ENCODE peak calls at places on chromosome 15, in five cellular contexts. S, K, J, U and D are unnamed samples.

GRCh38 chr15:99452728-99453643 is 112.8 kb upstream of the MEF2A start:
- DNase-seq in K (no peak), U (peak), S (no peak), J (peak), D (no peak)

GRCh38 chr15:92806763-92807162 is 93.4 kb upstream of the CHD2 start:
- DNase-seq in K (no peak), J (no peak), U (no peak), S (no peak), D (no peak)

GRCh38 chr15:97881568-97881967 is 78.9 kb upstream of the ARRDC4 start:
- DNase-seq in S (no peak), K (no peak), J (no peak), U (no peak), D (peak)

GRCh38 chr15:90239371-90239770 is 5.4 kb downstream of the GDPGP1 start:
- DNase-seq in J (no peak), K (no peak), S (no peak), U (no peak), D (no peak)

GRCh38 chr15:78422571-78423340 is 15.3 kb upstream of the IREB2 start:
- DNase-seq in S (peak), K (peak), J (peak), U (peak), D (peak)

GRCh38 chr15:85010472-85011209 is 29.0 kb downstream of the PDE8A start:
- DNase-seq in J (no peak), K (no peak), S (peak), U (peak), D (no peak)

GRCh38 chr15:84826369-84826823 is 9.2 kb downstream of the ALPK3 start:
- DNase-seq in J (no peak), K (no peak), U (no peak), S (peak), D (peak)

GRCh38 chr15:98943609-98944111 is 63.9 kb downstream of the PGPEP1L start:
- DNase-seq in K (no peak), S (peak), U (peak), J (peak), D (no peak)

GRCh38 chr15:42016971-42017370 is 3.9 kb downstream of the PLA2G4E start:
- DNase-seq in K (no peak), U (no peak), S (no peak), J (no peak), D (no peak)

DNA sequence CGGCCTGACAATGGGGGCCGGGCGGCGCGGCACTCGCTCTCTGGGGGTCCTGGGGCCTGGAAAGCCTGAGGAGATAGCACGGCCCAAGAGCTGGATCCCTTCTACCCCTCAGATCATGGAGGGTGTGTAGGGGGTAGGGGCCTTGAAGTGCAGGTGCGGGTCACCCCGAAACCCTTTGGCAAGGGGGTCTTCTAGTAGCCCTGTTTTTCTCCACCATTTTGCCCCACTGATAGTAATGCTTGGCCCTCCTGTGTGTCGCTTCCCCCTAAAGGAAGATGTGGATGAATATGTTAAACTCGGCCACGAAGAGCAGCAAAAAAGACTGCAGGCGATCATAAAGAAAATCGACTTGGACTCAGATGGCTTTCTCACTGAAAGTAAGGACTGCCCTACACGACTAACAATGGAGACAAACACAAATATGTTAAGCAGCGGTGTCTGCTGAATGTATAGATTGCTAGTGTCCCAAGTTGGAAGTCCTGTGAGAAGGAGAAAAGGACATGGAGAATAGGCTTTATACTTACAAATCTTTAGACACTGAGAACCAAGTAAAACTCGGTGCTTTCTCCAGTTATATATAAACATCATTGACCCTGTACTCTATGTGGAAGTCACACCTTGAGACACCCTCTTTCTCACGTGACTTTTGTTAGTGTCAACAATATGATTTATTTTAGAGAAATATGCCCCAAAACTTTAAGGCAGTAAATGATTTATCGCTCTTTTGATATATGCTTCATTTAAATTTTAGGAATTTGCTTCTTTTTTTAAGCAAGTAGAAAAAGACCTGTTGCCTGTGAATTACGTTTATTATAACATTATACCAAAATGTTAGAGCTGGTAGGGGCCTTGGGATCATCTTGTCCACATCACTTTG is 779 bp downstream of the RCN2 start:
- DNase-seq in J (peak), K (no peak), S (peak), U (peak), D (no peak)
- H3K23ac ChIP-seq in J (peak), K (peak), S (no peak), U (peak), D (no peak)

GRCh38 chr15:64030123-64030522 is 16.2 kb downstream of the DAPK2 start:
- DNase-seq in S (no peak), K (no peak), J (no peak), U (no peak), D (no peak)
- H3K18ac ChIP-seq in S (no peak), K (no peak), J (no peak), U (no peak), D (no peak)

GRCh38 chr15:73994912-73995622 is 551 bp downstream of the PML start:
- DNase-seq in J (no peak), U (peak), S (peak), K (no peak), D (no peak)
- H3K23ac ChIP-seq in J (peak), U (peak), S (peak), K (peak), D (no peak)

GRCh38 chr15:69469467-69470191 is 17.0 kb downstream of the RPLP1 start:
- DNase-seq in S (no peak), K (no peak), U (peak), J (peak), D (no peak)
- H3K18ac ChIP-seq in S (no peak), K (peak), U (no peak), J (no peak), D (no peak)

DNA sequence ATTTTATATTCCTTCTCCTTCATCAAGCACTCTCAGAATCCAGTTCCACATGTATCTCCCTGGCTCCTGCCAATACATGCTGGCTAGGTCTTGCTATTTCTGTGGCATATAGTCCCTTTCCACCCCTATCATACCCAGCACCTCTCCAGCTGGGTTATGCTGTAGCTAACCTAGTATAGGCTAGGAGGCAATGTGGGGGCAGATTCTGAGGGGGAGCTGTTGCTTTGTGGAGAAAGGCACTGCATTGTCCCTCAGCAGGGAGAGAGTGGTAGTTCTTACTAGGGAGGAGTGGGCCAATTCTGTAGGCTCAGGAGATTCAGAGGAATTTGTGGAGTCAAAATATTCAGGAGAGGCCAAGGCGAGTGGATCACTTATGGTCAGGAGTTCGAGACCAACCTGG is 39.4 kb upstream of the UBL7 start:
- DNase-seq in S (peak), J (no peak), U (no peak), K (no peak), D (peak)
- H3K23ac ChIP-seq in S (no peak), J (no peak), U (no peak), K (no peak), D (no peak)

GRCh38 chr15:51737538-51738305 is at the start of gene LYSMD2:
- DNase-seq in J (peak), K (peak), U (peak), S (peak), D (peak)
- H3K18ac ChIP-seq in J (no peak), K (peak), U (peak), S (peak), D (peak)

GRCh38 chr15:40915106-40915661 is 14.0 kb upstream of the DLL4 start:
- DNase-seq in S (no peak), J (no peak), K (no peak), U (no peak), D (no peak)

GRCh38 chr15:40912478-40912877 is 16.7 kb upstream of the DLL4 start:
- DNase-seq in K (no peak), J (no peak), U (no peak), S (no peak), D (no peak)

GRCh38 chr15:40914486-40914885 is 14.7 kb upstream of the DLL4 start:
- DNase-seq in U (no peak), S (peak), J (no peak), K (no peak), D (peak)

GRCh38 chr15:40915679-40916078 is 13.5 kb upstream of the DLL4 start:
- DNase-seq in K (no peak), S (no peak), U (no peak), J (no peak), D (no peak)

GRCh38 chr15:40914013-40914412 is 15.1 kb upstream of the DLL4 start:
- DNase-seq in U (no peak), J (no peak), S (no peak), K (no peak), D (no peak)
- H3K23ac ChIP-seq in U (peak), J (no peak), S (no peak), K (peak), D (no peak)

DNA sequence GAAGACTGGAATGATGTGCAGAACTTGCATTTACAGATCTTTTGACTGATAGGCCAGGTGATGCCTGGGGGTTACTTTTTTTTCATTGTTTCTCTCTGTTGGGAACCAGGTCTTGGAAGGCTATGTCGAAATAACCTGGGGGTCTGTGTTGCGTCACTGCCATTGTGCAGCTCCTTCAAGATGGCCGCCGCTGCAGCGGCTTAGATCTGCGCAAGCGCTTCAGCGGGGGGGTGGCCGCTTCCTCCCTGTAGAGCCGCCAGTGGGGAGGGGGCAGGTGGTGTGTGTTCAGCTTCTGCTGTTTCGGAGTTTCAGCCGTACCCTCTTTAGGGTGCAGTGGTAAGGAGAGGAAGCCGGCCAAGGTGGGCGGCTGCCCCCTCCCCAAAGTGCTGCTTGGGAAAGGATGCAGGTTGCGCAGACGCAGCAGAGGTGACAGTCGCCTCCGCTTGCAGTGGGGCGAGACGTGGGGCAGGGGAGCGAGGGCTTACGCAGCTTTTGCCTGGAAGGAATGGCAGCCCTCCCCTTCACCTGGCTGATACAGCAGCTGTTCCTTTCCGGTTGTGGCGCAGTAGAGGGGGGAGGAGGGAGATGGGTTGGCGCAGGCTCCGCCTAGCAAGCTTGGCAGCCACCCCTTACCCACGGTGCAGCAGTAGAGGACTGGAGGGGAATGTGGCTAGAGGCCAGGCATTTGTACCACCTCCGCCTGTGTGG is 1.5 kb downstream of the SNRPN start:
- DNase-seq in U (peak), K (peak), S (peak), J (peak), D (peak)
- H3K18ac ChIP-seq in U (peak), K (peak), S (peak), J (peak), D (peak)